ENCODE peak calls at places on chromosomes 16 and 17, in seven cellular contexts. One of them, this sample, is unnamed.

GRCh38 chr17:7929158-7930029 is at the start of gene KCNAB3:
- DNase-seq in A549: peak
- DNase-seq in GM12878: no peak
- DNase-seq in stomach: no peak
- DNase-seq in transverse colon: peak
- DNase-seq in sigmoid colon: peak
- DNase-seq in suprapubic skin: peak
- DNase-seq in this sample: no peak

GRCh38 chr17:32546031-32546444 is 59.2 kb downstream of the CDK5R1 start:
- DNase-seq in A549: no peak
- DNase-seq in GM12878: no peak
- DNase-seq in stomach: no peak
- DNase-seq in transverse colon: no peak
- DNase-seq in sigmoid colon: no peak
- DNase-seq in suprapubic skin: no peak
- DNase-seq in this sample: no peak

GRCh38 chr17:33811984-33812383 is 443.1 kb upstream of the CCL2 start:
- DNase-seq in A549: no peak
- DNase-seq in GM12878: no peak
- DNase-seq in stomach: no peak
- DNase-seq in transverse colon: peak
- DNase-seq in sigmoid colon: no peak
- DNase-seq in suprapubic skin: no peak
- DNase-seq in this sample: no peak

GRCh38 chr16:74309789-74310781 is 13.5 kb downstream of the PSMD7 start:
- DNase-seq in A549: peak
- DNase-seq in GM12878: no peak
- DNase-seq in stomach: no peak
- DNase-seq in transverse colon: no peak
- DNase-seq in sigmoid colon: no peak
- DNase-seq in suprapubic skin: no peak
- DNase-seq in this sample: no peak

GRCh38 chr16:31498493-31498892 is 9.7 kb downstream of the RUSF1 start:
- DNase-seq in A549: no peak
- DNase-seq in GM12878: no peak
- DNase-seq in stomach: no peak
- DNase-seq in transverse colon: no peak
- DNase-seq in sigmoid colon: no peak
- DNase-seq in suprapubic skin: no peak
- DNase-seq in this sample: no peak

GRCh38 chr17:37742114-37742761 is 2.6 kb downstream of the HNF1B start:
- DNase-seq in A549: peak
- DNase-seq in GM12878: no peak
- DNase-seq in stomach: peak
- DNase-seq in transverse colon: no peak
- DNase-seq in sigmoid colon: no peak
- DNase-seq in suprapubic skin: no peak
- DNase-seq in this sample: no peak

GRCh38 chr17:796609-797008 is 14.5 kb downstream of the MRM3 start:
- DNase-seq in A549: no peak
- DNase-seq in GM12878: no peak
- DNase-seq in stomach: no peak
- DNase-seq in transverse colon: no peak
- DNase-seq in sigmoid colon: no peak
- DNase-seq in suprapubic skin: no peak
- DNase-seq in this sample: no peak

GRCh38 chr16:79639576-79640311 is 39.2 kb upstream of the MAF start:
- DNase-seq in A549: peak
- DNase-seq in GM12878: no peak
- DNase-seq in stomach: peak
- DNase-seq in transverse colon: no peak
- DNase-seq in sigmoid colon: no peak
- DNase-seq in suprapubic skin: no peak
- DNase-seq in this sample: no peak

GRCh38 chr16:10557750-10558149 is 22.6 kb downstream of the EMP2 start:
- DNase-seq in A549: no peak
- DNase-seq in GM12878: no peak
- DNase-seq in stomach: no peak
- DNase-seq in transverse colon: no peak
- DNase-seq in sigmoid colon: no peak
- DNase-seq in suprapubic skin: no peak
- DNase-seq in this sample: no peak

GRCh38 chr16:10561001-10561400 is 19.4 kb downstream of the EMP2 start:
- DNase-seq in A549: no peak
- DNase-seq in GM12878: no peak
- DNase-seq in stomach: no peak
- DNase-seq in transverse colon: no peak
- DNase-seq in sigmoid colon: no peak
- DNase-seq in suprapubic skin: no peak
- DNase-seq in this sample: no peak

GRCh38 chr16:10558305-10558704 is 22.1 kb downstream of the EMP2 start:
- DNase-seq in A549: no peak
- DNase-seq in GM12878: no peak
- DNase-seq in stomach: peak
- DNase-seq in transverse colon: no peak
- DNase-seq in sigmoid colon: no peak
- DNase-seq in suprapubic skin: no peak
- DNase-seq in this sample: no peak

GRCh38 chr16:10561425-10561824 is 19.0 kb downstream of the EMP2 start:
- DNase-seq in A549: no peak
- DNase-seq in GM12878: no peak
- DNase-seq in stomach: no peak
- DNase-seq in transverse colon: no peak
- DNase-seq in sigmoid colon: no peak
- DNase-seq in suprapubic skin: no peak
- DNase-seq in this sample: no peak

DNA sequence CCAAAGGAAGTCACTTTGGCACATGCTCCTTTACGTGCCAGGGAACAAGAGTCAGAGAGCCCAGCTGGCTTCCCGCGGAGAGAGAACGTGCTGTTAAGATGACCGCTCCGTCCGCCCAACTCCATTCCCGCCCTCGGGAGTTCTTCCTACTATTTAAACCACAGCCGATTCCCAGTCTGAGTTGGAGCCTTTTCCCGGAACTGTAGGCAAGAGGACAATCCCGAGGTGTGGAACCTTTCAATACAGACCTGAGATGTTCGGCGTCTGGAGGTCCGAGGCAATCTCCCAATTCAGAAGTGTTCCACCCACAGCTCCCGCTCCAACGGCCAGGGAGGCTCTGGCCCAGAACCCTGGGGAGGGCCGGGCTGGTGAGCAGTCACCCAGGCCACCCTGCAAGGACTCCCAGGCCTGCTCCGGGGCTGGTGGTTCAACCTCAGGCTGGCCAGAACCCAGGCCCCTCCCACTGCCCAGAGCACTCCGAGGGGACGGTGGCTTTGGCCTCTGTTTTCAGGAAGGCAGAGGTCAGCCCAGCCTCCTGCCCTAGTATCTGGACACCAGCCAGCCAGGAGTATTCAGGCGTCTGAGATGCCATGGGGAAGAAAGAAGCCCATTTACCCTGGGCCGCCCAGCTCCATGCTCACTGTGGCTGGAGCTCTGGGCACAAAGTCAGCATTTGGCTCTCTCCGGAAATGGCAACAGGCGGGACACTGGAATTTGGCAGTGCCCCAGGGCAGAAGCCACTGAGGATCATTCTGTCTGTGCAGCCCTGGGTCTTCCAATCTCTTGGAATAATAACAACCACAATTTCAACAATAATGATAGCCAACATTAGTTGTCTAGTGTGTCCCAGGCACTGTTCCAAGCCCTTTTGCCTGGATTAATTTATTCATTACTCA is 21.4 kb downstream of the EMP2 start:
- DNase-seq in A549: no peak
- DNase-seq in GM12878: no peak
- DNase-seq in stomach: peak
- DNase-seq in transverse colon: peak
- DNase-seq in sigmoid colon: peak
- DNase-seq in suprapubic skin: peak
- DNase-seq in this sample: no peak
- TF ChIP-seq EP300 in A549: no peak
- TF ChIP-seq EP300 in GM12878: no peak
- TF ChIP-seq EP300 in stomach: no peak
- TF ChIP-seq EP300 in transverse colon: no peak
- TF ChIP-seq EP300 in sigmoid colon: no peak
- TF ChIP-seq EP300 in suprapubic skin: no peak
- TF ChIP-seq EP300 in this sample: no peak

GRCh38 chr16:87955302-87956168 is 4.3 kb downstream of the BANP start:
- DNase-seq in A549: no peak
- DNase-seq in GM12878: no peak
- DNase-seq in stomach: no peak
- DNase-seq in transverse colon: no peak
- DNase-seq in sigmoid colon: no peak
- DNase-seq in suprapubic skin: no peak
- DNase-seq in this sample: no peak

GRCh38 chr16:87956169-87956770 is 5.0 kb downstream of the BANP start:
- DNase-seq in A549: no peak
- DNase-seq in GM12878: peak
- DNase-seq in stomach: no peak
- DNase-seq in transverse colon: peak
- DNase-seq in sigmoid colon: no peak
- DNase-seq in suprapubic skin: no peak
- DNase-seq in this sample: no peak

GRCh38 chr16:87957296-87958069 is 6.2 kb downstream of the BANP start:
- DNase-seq in A549: no peak
- DNase-seq in GM12878: no peak
- DNase-seq in stomach: no peak
- DNase-seq in transverse colon: no peak
- DNase-seq in sigmoid colon: no peak
- DNase-seq in suprapubic skin: no peak
- DNase-seq in this sample: no peak

GRCh38 chr16:87958632-87959031 is 7.4 kb downstream of the BANP start:
- DNase-seq in A549: no peak
- DNase-seq in GM12878: no peak
- DNase-seq in stomach: no peak
- DNase-seq in transverse colon: no peak
- DNase-seq in sigmoid colon: no peak
- DNase-seq in suprapubic skin: no peak
- DNase-seq in this sample: no peak

GRCh38 chr16:87956771-87957279 is 5.6 kb downstream of the BANP start:
- DNase-seq in A549: peak
- DNase-seq in GM12878: no peak
- DNase-seq in stomach: no peak
- DNase-seq in transverse colon: no peak
- DNase-seq in sigmoid colon: no peak
- DNase-seq in suprapubic skin: no peak
- DNase-seq in this sample: no peak
- H3K4me3 ChIP-seq in A549: no peak
- H3K4me3 ChIP-seq in GM12878: peak
- H3K4me3 ChIP-seq in stomach: no peak
- H3K4me3 ChIP-seq in transverse colon: no peak
- H3K4me3 ChIP-seq in sigmoid colon: peak
- H3K4me3 ChIP-seq in suprapubic skin: no peak
- H3K4me3 ChIP-seq in this sample: peak

GRCh38 chr17:15996322-15996721 is 3.2 kb downstream of the ZSWIM7 start:
- DNase-seq in A549: no peak
- DNase-seq in GM12878: no peak
- DNase-seq in stomach: no peak
- DNase-seq in transverse colon: no peak
- DNase-seq in sigmoid colon: no peak
- DNase-seq in suprapubic skin: no peak
- DNase-seq in this sample: no peak

GRCh38 chr17:15998031-15998574 is 1.4 kb downstream of the ZSWIM7 start:
- DNase-seq in A549: no peak
- DNase-seq in GM12878: no peak
- DNase-seq in stomach: no peak
- DNase-seq in transverse colon: no peak
- DNase-seq in sigmoid colon: no peak
- DNase-seq in suprapubic skin: no peak
- DNase-seq in this sample: no peak

GRCh38 chr17:16001498-16001897 is 1.9 kb downstream of the TTC19 start:
- DNase-seq in A549: peak
- DNase-seq in GM12878: no peak
- DNase-seq in stomach: no peak
- DNase-seq in transverse colon: no peak
- DNase-seq in sigmoid colon: no peak
- DNase-seq in suprapubic skin: no peak
- DNase-seq in this sample: no peak

GRCh38 chr17:15999974-16000827 is 577 bp downstream of the TTC19 start:
- DNase-seq in A549: peak
- DNase-seq in GM12878: no peak
- DNase-seq in stomach: no peak
- DNase-seq in transverse colon: no peak
- DNase-seq in sigmoid colon: peak
- DNase-seq in suprapubic skin: peak
- DNase-seq in this sample: no peak

DNA sequence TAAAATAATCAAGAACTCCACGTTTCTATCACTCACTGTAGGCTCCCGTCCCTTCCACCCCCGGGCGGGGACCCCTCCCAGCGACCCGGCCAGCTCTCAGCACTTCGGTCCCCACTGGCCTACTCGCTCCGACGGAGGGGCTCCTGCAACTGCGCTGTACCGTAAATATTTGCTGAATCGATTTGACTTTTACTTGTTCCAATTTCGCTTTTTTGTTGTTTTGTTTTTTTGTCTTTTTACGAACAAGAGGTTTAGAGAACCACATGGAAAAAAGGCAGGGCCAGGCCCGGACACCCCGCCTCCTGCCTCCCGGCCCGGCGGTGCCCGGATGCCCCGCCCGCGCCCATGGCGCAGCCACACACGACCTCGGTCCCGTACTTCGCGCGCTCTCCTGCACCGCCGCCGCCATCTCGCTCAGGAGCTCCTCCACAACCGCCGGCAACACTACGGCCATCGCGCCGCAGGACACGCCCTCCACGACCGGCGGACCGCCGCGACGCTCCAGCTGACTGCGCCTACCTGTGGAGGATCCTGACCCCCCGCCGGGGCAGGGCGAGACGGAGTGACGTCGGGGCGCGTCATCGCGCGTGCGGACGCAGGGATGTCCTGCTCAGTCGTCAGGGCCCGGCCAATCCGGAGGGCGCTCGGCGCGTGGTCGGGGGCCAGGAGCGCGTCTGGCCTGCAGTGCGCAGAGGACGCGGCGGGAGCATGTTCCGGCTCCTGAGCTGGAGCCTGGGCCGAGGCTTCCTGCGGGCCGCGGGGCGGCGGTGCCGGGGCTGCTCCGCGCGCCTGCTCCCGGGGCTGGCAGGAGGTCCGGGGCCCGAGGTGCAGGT is at the start of the genes TTC19 and ZSWIM7:
- DNase-seq in A549: peak
- DNase-seq in GM12878: peak
- DNase-seq in stomach: peak
- DNase-seq in transverse colon: peak
- DNase-seq in sigmoid colon: peak
- DNase-seq in suprapubic skin: peak
- DNase-seq in this sample: peak
- TF ChIP-seq EP300 in A549: no peak
- TF ChIP-seq EP300 in GM12878: no peak
- TF ChIP-seq EP300 in stomach: peak
- TF ChIP-seq EP300 in transverse colon: peak
- TF ChIP-seq EP300 in sigmoid colon: no peak
- TF ChIP-seq EP300 in suprapubic skin: peak
- TF ChIP-seq EP300 in this sample: peak

DNA sequence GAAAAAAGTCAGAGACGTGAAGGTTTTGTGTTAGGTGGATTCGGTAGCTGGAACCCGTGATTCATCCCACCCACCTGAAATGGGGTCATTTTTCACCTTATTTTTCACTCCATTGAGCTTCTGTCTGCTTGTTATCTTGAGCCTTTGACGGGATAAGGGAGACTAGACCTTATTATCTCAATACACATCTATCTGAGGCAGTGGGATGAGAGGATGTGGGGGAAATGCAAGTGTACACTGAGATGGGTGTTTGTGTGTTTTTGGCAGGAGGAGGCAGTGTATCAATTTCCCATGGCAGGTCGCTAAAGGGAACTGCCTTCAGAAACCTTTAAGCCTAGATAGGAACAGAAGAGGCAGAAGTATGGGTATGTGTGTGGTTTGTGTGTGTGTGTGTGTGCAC is 6.2 kb upstream of the NOG start:
- DNase-seq in A549: no peak
- DNase-seq in GM12878: no peak
- DNase-seq in stomach: no peak
- DNase-seq in transverse colon: no peak
- DNase-seq in sigmoid colon: no peak
- DNase-seq in suprapubic skin: no peak
- DNase-seq in this sample: no peak
- H3K4me3 ChIP-seq in A549: no peak
- H3K4me3 ChIP-seq in GM12878: no peak
- H3K4me3 ChIP-seq in stomach: no peak
- H3K4me3 ChIP-seq in transverse colon: no peak
- H3K4me3 ChIP-seq in sigmoid colon: no peak
- H3K4me3 ChIP-seq in suprapubic skin: no peak
- H3K4me3 ChIP-seq in this sample: no peak